ENCODE peak calls at places on chromosomes 12 and 14, in seven cellular contexts. One of them, this sample, is unnamed.

GRCh38 chr12:28568083-28568482 is 377.8 kb downstream of the CCDC91 start:
- DNase-seq in K562: no peak
- DNase-seq in HCT116: no peak
- DNase-seq in H1: no peak
- DNase-seq in HepG2: no peak
- DNase-seq in GM12878: no peak
- DNase-seq in SK-N-SH: peak
- DNase-seq in this sample: no peak

GRCh38 chr12:55940065-55940732 is 9.2 kb downstream of the DGKA start:
- DNase-seq in K562: peak
- DNase-seq in HCT116: peak
- DNase-seq in H1: peak
- DNase-seq in HepG2: peak
- DNase-seq in GM12878: peak
- DNase-seq in SK-N-SH: peak
- DNase-seq in this sample: peak

GRCh38 chr12:81962126-81962856 is 203.1 kb upstream of the PPFIA2 start:
- DNase-seq in K562: no peak
- DNase-seq in HCT116: no peak
- DNase-seq in H1: no peak
- DNase-seq in HepG2: no peak
- DNase-seq in GM12878: no peak
- DNase-seq in SK-N-SH: no peak
- DNase-seq in this sample: no peak

GRCh38 chr14:53278602-53279506 is 125.7 kb upstream of the DDHD1 start:
- DNase-seq in K562: no peak
- DNase-seq in HCT116: no peak
- DNase-seq in H1: no peak
- DNase-seq in HepG2: peak
- DNase-seq in GM12878: no peak
- DNase-seq in SK-N-SH: no peak
- DNase-seq in this sample: peak

GRCh38 chr12:93292213-93292612 is 85.5 kb upstream of the NUDT4 start:
- DNase-seq in K562: no peak
- DNase-seq in HCT116: no peak
- DNase-seq in H1: no peak
- DNase-seq in HepG2: no peak
- DNase-seq in GM12878: no peak
- DNase-seq in SK-N-SH: no peak
- DNase-seq in this sample: no peak

GRCh38 chr12:87136330-87136976 is 880.3 kb upstream of the MGAT4C start:
- DNase-seq in K562: no peak
- DNase-seq in HCT116: no peak
- DNase-seq in H1: no peak
- DNase-seq in HepG2: no peak
- DNase-seq in GM12878: no peak
- DNase-seq in SK-N-SH: no peak
- DNase-seq in this sample: no peak

GRCh38 chr12:26648999-26649398 is 184.0 kb downstream of the ITPR2 start:
- DNase-seq in K562: no peak
- DNase-seq in HCT116: no peak
- DNase-seq in H1: no peak
- DNase-seq in HepG2: no peak
- DNase-seq in GM12878: no peak
- DNase-seq in SK-N-SH: no peak
- DNase-seq in this sample: no peak

GRCh38 chr14:56224691-56225681 is 106.8 kb downstream of the PELI2 start:
- DNase-seq in K562: no peak
- DNase-seq in HCT116: no peak
- DNase-seq in H1: no peak
- DNase-seq in HepG2: peak
- DNase-seq in GM12878: no peak
- DNase-seq in SK-N-SH: no peak
- DNase-seq in this sample: no peak

GRCh38 chr12:5456906-5457305 is 25.0 kb downstream of the NTF3 start:
- DNase-seq in K562: no peak
- DNase-seq in HCT116: no peak
- DNase-seq in H1: no peak
- DNase-seq in HepG2: no peak
- DNase-seq in GM12878: no peak
- DNase-seq in SK-N-SH: no peak
- DNase-seq in this sample: no peak

GRCh38 chr12:110279976-110280783 is 867 bp upstream of the ATP2A2 start:
- DNase-seq in K562: peak
- DNase-seq in HCT116: no peak
- DNase-seq in H1: peak
- DNase-seq in HepG2: no peak
- DNase-seq in GM12878: no peak
- DNase-seq in SK-N-SH: peak
- DNase-seq in this sample: peak

GRCh38 chr12:58503731-58504520 is 416.4 kb downstream of the LRIG3 start:
- DNase-seq in K562: no peak
- DNase-seq in HCT116: no peak
- DNase-seq in H1: no peak
- DNase-seq in HepG2: no peak
- DNase-seq in GM12878: no peak
- DNase-seq in SK-N-SH: no peak
- DNase-seq in this sample: no peak

GRCh38 chr12:2543801-2544200 is 251.0 kb upstream of the FKBP4 start:
- DNase-seq in K562: no peak
- DNase-seq in HCT116: no peak
- DNase-seq in H1: no peak
- DNase-seq in HepG2: no peak
- DNase-seq in GM12878: peak
- DNase-seq in SK-N-SH: no peak
- DNase-seq in this sample: no peak

GRCh38 chr14:75831455-75831854 is 150.3 kb downstream of the TGFB3 start:
- DNase-seq in K562: peak
- DNase-seq in HCT116: no peak
- DNase-seq in H1: no peak
- DNase-seq in HepG2: peak
- DNase-seq in GM12878: no peak
- DNase-seq in SK-N-SH: no peak
- DNase-seq in this sample: no peak

GRCh38 chr12:57047981-57048380 is 1.9 kb downstream of the MYO1A start:
- DNase-seq in K562: no peak
- DNase-seq in HCT116: no peak
- DNase-seq in H1: no peak
- DNase-seq in HepG2: no peak
- DNase-seq in GM12878: no peak
- DNase-seq in SK-N-SH: no peak
- DNase-seq in this sample: no peak

GRCh38 chr14:22973217-22974032 is 8.9 kb downstream of the AJUBA start:
- DNase-seq in K562: peak
- DNase-seq in HCT116: no peak
- DNase-seq in H1: peak
- DNase-seq in HepG2: peak
- DNase-seq in GM12878: no peak
- DNase-seq in SK-N-SH: peak
- DNase-seq in this sample: peak

GRCh38 chr14:58752280-58752679 is 114.5 kb downstream of the DACT1 start:
- DNase-seq in K562: no peak
- DNase-seq in HCT116: no peak
- DNase-seq in H1: no peak
- DNase-seq in HepG2: no peak
- DNase-seq in GM12878: no peak
- DNase-seq in SK-N-SH: no peak
- DNase-seq in this sample: no peak
- TF ChIP-seq JUND in K562: no peak
- TF ChIP-seq JUND in HCT116: no peak
- TF ChIP-seq JUND in H1: no peak
- TF ChIP-seq JUND in HepG2: no peak
- TF ChIP-seq JUND in GM12878: no peak
- TF ChIP-seq JUND in SK-N-SH: no peak
- TF ChIP-seq JUND in this sample: no peak

DNA sequence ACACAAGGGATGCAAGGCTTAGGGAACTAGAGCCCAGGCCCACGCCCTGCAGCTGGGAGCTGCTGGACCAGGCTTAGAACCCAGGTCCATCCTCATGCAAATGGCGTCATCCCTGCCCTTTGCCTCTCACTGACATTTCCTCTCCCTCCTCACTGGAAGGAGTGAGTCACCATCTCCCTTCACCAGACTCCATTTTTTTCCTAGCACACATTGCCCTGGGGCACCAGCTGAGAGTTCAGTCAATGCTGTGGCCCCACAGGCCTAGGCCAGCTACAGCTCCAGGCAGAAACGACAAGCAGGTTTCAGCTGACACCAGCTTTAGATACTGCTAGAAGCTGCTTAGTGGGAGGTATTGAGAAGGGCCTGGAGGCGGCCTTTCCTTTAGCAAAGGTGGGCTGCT is 98.9 kb downstream of the RIMBP2 start:
- DNase-seq in K562: no peak
- DNase-seq in HCT116: no peak
- DNase-seq in H1: no peak
- DNase-seq in HepG2: no peak
- DNase-seq in GM12878: no peak
- DNase-seq in SK-N-SH: no peak
- DNase-seq in this sample: no peak
- TF ChIP-seq JUND in K562: no peak
- TF ChIP-seq JUND in HCT116: peak
- TF ChIP-seq JUND in H1: peak
- TF ChIP-seq JUND in HepG2: no peak
- TF ChIP-seq JUND in GM12878: no peak
- TF ChIP-seq JUND in SK-N-SH: no peak
- TF ChIP-seq JUND in this sample: no peak

GRCh38 chr14:95389471-95390011 is 69.8 kb upstream of the CLMN start:
- DNase-seq in K562: no peak
- DNase-seq in HCT116: no peak
- DNase-seq in H1: no peak
- DNase-seq in HepG2: no peak
- DNase-seq in GM12878: no peak
- DNase-seq in SK-N-SH: no peak
- DNase-seq in this sample: no peak
- TF ChIP-seq JUND in K562: no peak
- TF ChIP-seq JUND in HCT116: no peak
- TF ChIP-seq JUND in H1: no peak
- TF ChIP-seq JUND in HepG2: no peak
- TF ChIP-seq JUND in GM12878: no peak
- TF ChIP-seq JUND in SK-N-SH: no peak
- TF ChIP-seq JUND in this sample: no peak

DNA sequence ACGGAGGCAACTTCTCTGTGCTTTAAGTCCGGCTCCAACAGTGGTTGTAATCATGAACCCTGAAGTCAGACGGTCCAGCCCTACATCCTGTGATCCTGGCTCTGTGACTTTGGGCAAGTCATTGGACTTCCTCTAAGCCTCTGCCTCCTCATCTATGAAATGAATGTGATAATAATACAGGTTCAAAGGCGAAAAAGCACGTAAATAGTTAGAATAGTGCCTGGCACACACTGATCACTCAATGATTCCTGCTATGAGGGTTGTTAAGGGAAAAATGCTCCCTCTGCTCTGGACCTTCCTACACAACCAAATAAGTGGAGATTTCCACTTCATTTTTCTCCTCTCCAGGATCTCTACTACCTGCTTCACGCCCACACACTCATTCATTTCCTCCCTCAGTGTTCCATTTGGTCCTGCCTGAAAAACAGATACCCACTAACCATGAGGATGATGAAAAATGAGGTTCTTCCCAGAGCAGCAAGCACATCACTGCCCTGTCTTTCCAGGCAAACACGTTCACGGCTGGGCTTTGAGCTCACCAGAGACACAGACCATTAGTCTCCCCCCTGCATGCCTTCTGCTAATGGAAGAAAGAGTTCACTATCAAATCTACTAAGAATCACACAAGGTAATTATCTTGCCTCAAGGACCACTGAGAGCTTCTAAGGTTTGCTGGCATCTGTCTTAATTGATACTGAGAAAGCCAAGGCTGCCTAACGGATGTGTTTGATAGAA is 13.2 kb downstream of the NUAK1 start:
- DNase-seq in K562: no peak
- DNase-seq in HCT116: no peak
- DNase-seq in H1: no peak
- DNase-seq in HepG2: no peak
- DNase-seq in GM12878: no peak
- DNase-seq in SK-N-SH: no peak
- DNase-seq in this sample: no peak
- TF ChIP-seq JUND in K562: no peak
- TF ChIP-seq JUND in HCT116: no peak
- TF ChIP-seq JUND in H1: no peak
- TF ChIP-seq JUND in HepG2: no peak
- TF ChIP-seq JUND in GM12878: no peak
- TF ChIP-seq JUND in SK-N-SH: no peak
- TF ChIP-seq JUND in this sample: no peak

GRCh38 chr14:101495284-101495683 is 66.0 kb upstream of the DIO3 start:
- DNase-seq in K562: no peak
- DNase-seq in HCT116: no peak
- DNase-seq in H1: no peak
- DNase-seq in HepG2: no peak
- DNase-seq in GM12878: no peak
- DNase-seq in SK-N-SH: no peak
- DNase-seq in this sample: no peak
- TF ChIP-seq JUND in K562: no peak
- TF ChIP-seq JUND in HCT116: no peak
- TF ChIP-seq JUND in H1: no peak
- TF ChIP-seq JUND in HepG2: no peak
- TF ChIP-seq JUND in GM12878: no peak
- TF ChIP-seq JUND in SK-N-SH: no peak
- TF ChIP-seq JUND in this sample: no peak

DNA sequence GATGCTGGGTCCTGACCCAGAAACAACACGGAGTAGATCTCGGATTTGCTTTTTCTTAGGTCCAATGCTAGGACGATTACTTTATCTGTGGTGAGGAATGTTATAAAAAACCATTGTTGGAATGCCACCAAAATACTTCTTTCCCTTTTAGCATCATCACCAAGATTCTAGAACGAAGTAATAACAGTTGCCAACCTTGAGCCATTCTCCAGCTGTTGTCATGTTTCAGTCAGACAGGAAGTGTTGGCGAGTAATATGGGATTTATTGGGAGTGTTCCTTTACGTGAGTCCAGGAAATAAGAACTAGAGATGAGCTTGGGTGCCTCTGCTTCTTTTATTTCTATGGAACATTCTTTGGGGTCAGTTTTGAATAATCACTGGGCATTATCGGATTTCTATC is 892.9 kb downstream of the DIO2 start:
- DNase-seq in K562: no peak
- DNase-seq in HCT116: no peak
- DNase-seq in H1: no peak
- DNase-seq in HepG2: no peak
- DNase-seq in GM12878: no peak
- DNase-seq in SK-N-SH: no peak
- DNase-seq in this sample: no peak
- TF ChIP-seq JUND in K562: no peak
- TF ChIP-seq JUND in HCT116: no peak
- TF ChIP-seq JUND in H1: no peak
- TF ChIP-seq JUND in HepG2: no peak
- TF ChIP-seq JUND in GM12878: no peak
- TF ChIP-seq JUND in SK-N-SH: no peak
- TF ChIP-seq JUND in this sample: no peak

DNA sequence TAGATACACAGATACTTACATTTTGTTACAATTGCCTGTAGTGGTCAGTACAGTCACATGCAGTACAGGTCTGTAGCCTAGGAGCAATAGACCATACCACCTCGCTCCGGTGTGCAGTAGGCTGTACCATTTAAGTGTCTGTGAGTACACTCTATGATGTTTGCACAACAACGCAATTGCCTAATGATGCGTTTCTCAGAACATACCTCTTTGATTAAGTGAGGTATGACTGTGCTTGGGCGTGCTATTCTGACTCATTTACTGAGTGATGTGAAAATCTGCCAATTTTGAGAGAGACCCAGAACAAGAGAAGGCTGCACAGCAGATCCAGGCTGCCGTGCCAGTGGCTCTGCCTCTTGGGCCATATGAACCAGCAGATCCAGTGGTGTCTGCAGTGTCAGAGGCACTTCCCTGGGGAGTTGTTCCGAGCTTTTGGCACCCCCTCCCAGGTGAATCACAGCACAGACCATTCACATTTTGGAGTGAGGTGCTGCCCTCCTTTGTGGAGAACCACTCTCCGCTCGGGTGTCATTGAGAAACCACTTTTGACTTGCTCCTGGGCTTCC is 20.4 kb downstream of the DLK1 start:
- DNase-seq in K562: no peak
- DNase-seq in HCT116: peak
- DNase-seq in H1: no peak
- DNase-seq in HepG2: peak
- DNase-seq in GM12878: no peak
- DNase-seq in SK-N-SH: no peak
- DNase-seq in this sample: no peak
- TF ChIP-seq JUND in K562: no peak
- TF ChIP-seq JUND in HCT116: peak
- TF ChIP-seq JUND in H1: no peak
- TF ChIP-seq JUND in HepG2: no peak
- TF ChIP-seq JUND in GM12878: no peak
- TF ChIP-seq JUND in SK-N-SH: no peak
- TF ChIP-seq JUND in this sample: no peak

This sample was measured in T47D.